ENCODE peak calls at places on chromosome 16, in six cellular contexts. K is PC-9; F is lung; L is dorsolateral prefrontal cortex; X is CD8-positive, alpha-beta T cell; R is body of pancreas. Y is an unnamed sample.

GRCh38 chr16:24045641-24046040 is 209.9 kb downstream of the PRKCB start:
- DNase-seq in K (no peak), L (no peak), R (no peak), X (no peak), F (no peak), Y (peak; percentile 13)

GRCh38 chr16:19885456-19886060 is 910 bp upstream of the GPRC5B start:
- DNase-seq in F (no peak), K (no peak), X (no peak), R (peak; percentile 33), L (peak; percentile 49), Y (no peak)

GRCh38 chr16:79155904-79156303 is 444.6 kb downstream of the MAF start:
- DNase-seq in K (no peak), X (no peak), R (no peak), L (no peak), F (no peak), Y (no peak)

GRCh38 chr16:1206786-1207185 is 18.3 kb downstream of the TPSG1 start:
- DNase-seq in L (no peak), F (no peak), X (peak; percentile 10), R (no peak), K (no peak), Y (no peak)

GRCh38 chr16:49844399-49844798 is 11.5 kb downstream of the ZNF423 start:
- DNase-seq in R (no peak), L (no peak), X (no peak), F (no peak), K (no peak), Y (no peak)

GRCh38 chr16:30805370-30806169 is 18.6 kb upstream of the ZNF629 start:
- DNase-seq in L (peak; percentile 90), R (peak; percentile 88), F (peak; percentile 87), K (peak; percentile 87), X (peak; percentile 65), Y (peak; percentile 78)

GRCh38 chr16:49078571-49078970 is 203.1 kb downstream of the CBLN1 start:
- DNase-seq in K (no peak), X (no peak), R (no peak), F (no peak), L (no peak), Y (no peak)

GRCh38 chr16:69100046-69100765 is 5.2 kb upstream of the HAS3 start:
- DNase-seq in R (peak; percentile 15), L (no peak), F (no peak), X (no peak), K (no peak), Y (no peak)

GRCh38 chr16:13101828-13102227 is 200.4 kb downstream of the SHISA9 start:
- DNase-seq in L (no peak), R (no peak), K (no peak), X (no peak), F (no peak), Y (no peak)

GRCh38 chr16:72788269-72788809 is 259.6 kb downstream of the ZFHX3 start:
- DNase-seq in R (no peak), K (no peak), L (no peak), F (no peak), X (no peak), Y (no peak)

GRCh38 chr16:4414187-4414909 is 2.0 kb downstream of the CORO7 start:
- DNase-seq in R (peak; percentile 26), L (no peak), X (peak; percentile 78), F (no peak), K (no peak), Y (no peak)

GRCh38 chr16:2009302-2009711 is 314 bp downstream of the ZNF598 start:
- DNase-seq in K (no peak), X (peak; percentile 25), L (no peak), F (no peak), R (no peak), Y (no peak)

DNA sequence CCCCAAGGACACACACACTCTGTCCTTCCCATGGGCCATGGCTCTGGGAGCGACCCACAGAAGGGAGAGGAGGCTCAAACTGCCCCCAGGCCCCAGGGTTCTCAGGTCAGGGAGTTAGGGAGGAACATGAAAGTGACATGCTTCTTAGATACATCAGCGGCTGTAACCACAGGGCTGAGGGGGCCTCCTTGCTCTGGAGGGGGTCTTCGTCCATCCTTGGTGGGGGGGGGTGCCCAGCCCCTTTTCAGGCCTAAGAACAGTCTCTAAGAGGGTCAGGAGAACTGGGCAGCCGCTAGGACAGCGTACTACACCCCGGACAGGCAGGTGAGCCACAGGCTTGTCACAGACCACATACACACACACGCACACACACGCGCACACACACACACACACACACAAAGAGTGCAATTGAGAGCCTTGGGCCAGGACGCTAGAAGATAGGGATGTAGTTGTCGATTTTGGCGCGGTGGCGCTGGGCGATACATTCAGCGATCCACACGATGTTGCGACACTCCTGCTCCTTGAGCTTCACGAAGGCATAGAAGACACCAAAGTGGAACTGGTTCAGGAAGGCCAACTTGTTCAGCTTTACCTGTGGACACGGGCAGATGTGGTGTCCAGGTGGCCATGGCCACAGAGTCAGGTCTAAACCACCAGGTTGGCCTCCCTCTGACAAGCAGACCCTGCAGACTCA is 7.3 kb downstream of the HSD11B2 start:
- DNase-seq in F (no peak), L (no peak), K (no peak), X (no peak), R (no peak), Y (no peak)
- H3K27ac ChIP-seq in F (no peak overlapping the region), L (no peak overlapping the region), K (no peak overlapping the region), X (no peak overlapping the region), R (no peak overlapping the region), Y (no peak overlapping the region)

GRCh38 chr16:86500708-86501510 is 9.4 kb upstream of the FOXF1 start:
- DNase-seq in X (no peak), F (no peak), K (no peak), L (no peak), R (no peak), Y (no peak)
- H3K27ac ChIP-seq in X (no peak overlapping the region), F (no peak overlapping the region), K (no peak overlapping the region), L (no peak overlapping the region), R (no peak overlapping the region), Y (no peak overlapping the region)

GRCh38 chr16:54194008-54194731 is 92.4 kb downstream of the IRX3 start:
- DNase-seq in K (peak; percentile 62), F (peak; percentile 72), L (no peak), R (peak; percentile 21), X (no peak), Y (no peak)

GRCh38 chr16:54191163-54191562 is 95.4 kb downstream of the IRX3 start:
- DNase-seq in X (no peak), R (no peak), K (no peak), L (no peak), F (no peak), Y (no peak)

GRCh38 chr16:54191592-54191991 is 95.0 kb downstream of the IRX3 start:
- DNase-seq in L (no peak), K (no peak), X (no peak), F (no peak), R (no peak), Y (no peak)

GRCh38 chr16:54193013-54193655 is 93.5 kb downstream of the IRX3 start:
- DNase-seq in L (no peak), K (no peak), F (no peak), X (no peak), R (no peak), Y (no peak)

DNA sequence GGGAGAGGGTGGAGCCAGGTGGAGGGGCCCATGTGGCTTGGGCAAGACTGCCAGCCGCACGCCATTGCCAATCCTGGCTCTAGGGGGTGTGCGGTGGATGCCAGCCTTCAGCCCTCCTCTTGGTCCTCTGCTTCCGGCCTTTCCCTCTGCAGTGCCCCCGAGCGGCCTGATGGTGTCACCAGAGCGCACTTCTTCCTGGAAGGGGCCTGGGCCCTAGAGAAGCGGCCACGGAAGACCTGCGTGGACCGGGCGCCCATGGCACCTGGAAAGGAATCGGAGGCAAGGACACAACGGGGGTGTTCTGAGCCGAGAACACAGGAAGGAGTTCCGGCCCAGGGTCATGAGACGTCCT is 93.0 kb downstream of the IRX3 start:
- DNase-seq in X (peak; percentile 5), K (peak; percentile 84), L (peak; percentile 53), F (peak; percentile 83), R (peak; percentile 57), Y (no peak)
- H3K27ac ChIP-seq in X (no peak overlapping the region), K (peak overlapping the region; percentile 17), L (peak overlapping the region; percentile 19), F (peak overlapping the region; percentile 75), R (no peak overlapping the region), Y (peak overlapping the region; percentile 42)

GRCh38 chr16:3144331-3144881 is 9.6 kb downstream of the ZNF213 start:
- DNase-seq in X (no peak), R (no peak), K (no peak), F (no peak), L (no peak), Y (no peak)
- H3K27ac ChIP-seq in X (no peak overlapping the region), R (no peak overlapping the region), K (no peak overlapping the region), F (peak overlapping the region; percentile 87), L (no peak overlapping the region), Y (no peak overlapping the region)

DNA sequence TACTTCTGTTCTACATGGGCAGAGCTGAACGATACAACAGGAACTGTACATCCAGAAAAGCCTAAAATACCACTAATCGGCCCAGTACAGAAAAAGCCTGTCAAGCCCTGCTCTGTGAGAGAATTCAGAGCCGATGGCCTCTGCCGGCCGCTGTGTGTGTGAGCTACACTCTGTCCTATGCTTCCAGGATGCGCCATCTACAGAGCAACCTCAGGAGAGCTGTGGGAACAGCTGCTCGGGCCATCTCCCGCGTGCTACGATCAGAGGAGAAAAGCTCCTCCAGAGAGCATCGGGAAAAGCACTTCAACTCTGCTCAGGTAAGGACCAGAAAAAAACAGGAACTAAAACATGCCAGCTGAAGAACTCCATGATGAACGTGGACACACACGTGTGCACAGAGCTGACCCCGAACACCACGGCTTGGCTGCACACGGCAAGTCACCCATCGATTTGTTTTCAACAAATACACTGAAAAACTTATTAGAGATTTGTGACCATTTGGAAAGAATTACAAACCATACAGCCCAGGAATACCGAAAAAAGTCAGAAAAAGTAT is 115.9 kb downstream of the ANKRD11 start:
- DNase-seq in F (no peak), L (no peak), R (no peak), K (no peak), X (no peak), Y (no peak)
- H3K27ac ChIP-seq in F (no peak overlapping the region), L (peak overlapping the region; percentile 70), R (no peak overlapping the region), K (no peak overlapping the region), X (no peak overlapping the region), Y (no peak overlapping the region)

GRCh38 chr16:54397190-54397835 is 110.7 kb upstream of the IRX3 start:
- DNase-seq in F (no peak), K (no peak), X (no peak), R (no peak), L (no peak), Y (no peak)
- H3K27ac ChIP-seq in F (no peak overlapping the region), K (no peak overlapping the region), X (no peak overlapping the region), R (no peak overlapping the region), L (no peak overlapping the region), Y (no peak overlapping the region)

DNA sequence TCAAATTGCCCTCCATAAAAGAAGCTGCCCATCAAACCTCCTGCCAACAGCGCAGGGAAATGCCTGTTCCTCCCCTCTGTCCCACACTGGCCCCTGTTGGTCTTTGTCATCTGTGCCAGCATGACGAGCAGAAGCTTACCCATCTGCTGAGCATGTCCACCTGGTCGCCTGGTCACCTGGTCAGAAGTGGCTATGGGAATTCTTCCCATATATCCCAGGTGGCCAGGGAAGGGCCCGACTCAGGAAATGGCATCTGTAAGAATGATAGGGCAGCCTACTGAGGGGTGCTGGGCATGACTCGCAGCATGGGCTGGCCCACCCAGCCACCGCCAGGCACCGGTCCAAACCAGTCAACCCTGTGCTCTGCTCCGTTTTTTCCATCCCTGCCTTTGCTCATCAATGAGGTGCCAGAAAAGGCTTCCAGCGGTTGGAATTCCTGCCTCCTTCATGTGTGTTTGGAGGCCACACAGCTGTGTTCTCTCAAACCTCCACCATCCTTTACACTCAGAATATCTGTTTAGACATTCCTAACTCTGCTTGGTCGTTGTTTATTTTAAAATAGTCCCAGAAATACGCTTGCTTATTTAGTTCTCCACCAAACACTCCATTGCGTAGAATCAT is 145.2 kb downstream of the CLEC16A start:
- DNase-seq in X (no peak), F (peak; percentile 63), L (no peak), R (peak; percentile 33), K (peak; percentile 14), Y (no peak)
- H3K27ac ChIP-seq in X (no peak overlapping the region), F (no peak overlapping the region), L (no peak overlapping the region), R (no peak overlapping the region), K (no peak overlapping the region), Y (no peak overlapping the region)

GRCh38 chr16:28623172-28623711 is 13.4 kb upstream of the SULT1A1 start:
- DNase-seq in F (peak; percentile 57), K (peak; percentile 89), L (peak; percentile 59), X (peak; percentile 65), R (peak; percentile 79), Y (no peak)
- H3K27ac ChIP-seq in F (peak overlapping the region; percentile 56), K (peak overlapping the region; percentile 40), L (peak overlapping the region; percentile 69), X (peak overlapping the region; percentile 18), R (peak overlapping the region; percentile 74), Y (no peak overlapping the region)

Y was measured in caudate nucleus.